ENCODE peak calls at places on chromosomes 4 and X, in six cellular contexts. H is left ventricle myocardium inferior, P is heart right ventricle, G is uterus, V is hepatocyte, F is iPS DF 6.9. N is an unnamed sample. For H3K36me3, the result is how much of the 10 kb centered on the place peaks cover.

GRCh38 chrX:54994668-54995452 is 872 bp upstream of the PFKFB1 start:
- DNase-seq in H (no peak), P (no peak), G (no peak), V (peak), F (no peak), N (no peak)

GRCh38 chrX:131366387-131366786 is 77.3 kb upstream of the IGSF1 start:
- DNase-seq in H (no peak), P (no peak), G (no peak), V (peak), F (no peak), N (no peak)

GRCh38 chr4:72378901-72379300 is 190.1 kb downstream of the ADAMTS3 start:
- DNase-seq in H (no peak), P (no peak), G (no peak), V (no peak), F (no peak), N (no peak)

GRCh38 chr4:186563761-186564160 is 8.4 kb upstream of the MTNR1A start:
- DNase-seq in H (no peak), P (no peak), G (no peak), V (no peak), F (no peak), N (no peak)

GRCh38 chrX:48806088-48806487 is 4.2 kb downstream of the HDAC6 start:
- DNase-seq in H (no peak), P (no peak), G (no peak), V (no peak), F (no peak), N (no peak)

GRCh38 chr4:99507762-99508161 is 3.1 kb upstream of the C4orf17 start:
- DNase-seq in H (no peak), P (no peak), G (no peak), V (no peak), F (no peak), N (no peak)

GRCh38 chrX:23008431-23009099 is 8.8 kb downstream of the DDX53 start:
- DNase-seq in H (no peak), P (no peak), G (no peak), V (peak), F (no peak), N (no peak)

GRCh38 chr4:21991050-21991449 is 42.5 kb upstream of the KCNIP4 start:
- DNase-seq in H (no peak), P (no peak), G (peak), V (peak), F (no peak), N (no peak)

GRCh38 chr4:26884486-26884988 is 23.9 kb downstream of the STIM2 start:
- DNase-seq in H (no peak), P (no peak), G (no peak), V (no peak), F (no peak), N (no peak)

GRCh38 chr4:577499-578450 is 1.7 kb upstream of the TMEM271 start:
- DNase-seq in H (no peak), P (no peak), G (no peak), V (peak), F (no peak), N (no peak)

GRCh38 chr4:85812776-85813175 is 337.8 kb downstream of the ARHGAP24 start:
- DNase-seq in H (no peak), P (no peak), G (no peak), V (no peak), F (no peak), N (no peak)

GRCh38 chr4:59818656-59819055 is 1381.5 kb upstream of the ADGRL3 start:
- DNase-seq in H (no peak), P (no peak), G (no peak), V (no peak), F (no peak), N (no peak)

GRCh38 chr4:38109896-38110295 is 149.7 kb downstream of the PTTG2 start:
- DNase-seq in H (no peak), P (no peak), G (no peak), V (peak), F (no peak), N (no peak)

GRCh38 chr4:155371432-155372043 is 5.2 kb downstream of the MAP9 start:
- DNase-seq in H (no peak), P (no peak), G (no peak), V (peak), F (no peak), N (no peak)

GRCh38 chr4:54440394-54441223 is 211.5 kb downstream of the PDGFRA start:
- DNase-seq in H (no peak), P (no peak), G (no peak), V (peak), F (no peak), N (no peak)

GRCh38 chr4:117093581-117093980 is 8.2 kb upstream of the TRAM1L1 start:
- DNase-seq in H (no peak), P (no peak), G (no peak), V (no peak), F (no peak), N (no peak)

GRCh38 chrX:23904096-23904495 is 3.6 kb downstream of the APOO start:
- DNase-seq in H (no peak), P (no peak), G (no peak), V (no peak), F (no peak), N (no peak)

GRCh38 chr4:115883251-115883650 is 769.8 kb upstream of the NDST4 start:
- DNase-seq in H (no peak), P (no peak), G (no peak), V (no peak), F (no peak), N (no peak)

GRCh38 chrX:104195489-104196084 is 29.3 kb downstream of the FAM199X start:
- DNase-seq in H (no peak), P (no peak), G (no peak), V (peak), F (no peak), N (no peak)

GRCh38 chrX:9899640-9900075 is 67.5 kb upstream of the CLDN34 start:
- DNase-seq in H (no peak), P (no peak), G (no peak), V (no peak), F (no peak), N (no peak)

GRCh38 chr4:52028970-52029369 is 8.8 kb upstream of the LRRC66 start:
- DNase-seq in H (no peak), P (no peak), G (no peak), V (no peak), F (no peak), N (no peak)

GRCh38 chr4:48779095-48779997 is 733 bp downstream of the FRYL start:
- DNase-seq in H (peak), P (peak), G (peak), V (peak), F (no peak), N (peak)

GRCh38 chr4:75658881-75659280 is 14.3 kb downstream of the G3BP2 start:
- DNase-seq in H (no peak), P (no peak), G (no peak), V (peak), F (no peak), N (no peak)

GRCh38 chr4:41538017-41538733 is at the start of gene LIMCH1:
- DNase-seq in H (peak), P (peak), G (peak), V (no peak), F (peak), N (peak)

GRCh38 chrX:39149761-39150160 is 348.5 kb downstream of the MID1IP1 start:
- DNase-seq in H (peak), P (peak), G (peak), V (peak), F (peak), N (peak)

GRCh38 chr4:110292994-110293744 is 94.8 kb upstream of the ELOVL6 start:
- DNase-seq in H (no peak), P (no peak), G (no peak), V (no peak), F (no peak), N (no peak)

GRCh38 chr4:120062663-120063195 is 3.9 kb downstream of the MAD2L1 start:
- DNase-seq in H (no peak), P (no peak), G (no peak), V (no peak), F (no peak), N (no peak)

GRCh38 chrX:3175659-3176438 is 134.6 kb downstream of the ARSF start:
- DNase-seq in H (no peak), P (no peak), G (no peak), V (peak), F (no peak), N (no peak)

GRCh38 chr4:134544303-134544761 is 342.7 kb upstream of the PABPC4L start:
- DNase-seq in H (no peak), P (no peak), G (no peak), V (peak), F (no peak), N (no peak)

GRCh38 chr4:86972997-86973396 is 38.2 kb downstream of the AFF1 start:
- DNase-seq in H (no peak), P (peak), G (no peak), V (peak), F (no peak), N (no peak)

DNA sequence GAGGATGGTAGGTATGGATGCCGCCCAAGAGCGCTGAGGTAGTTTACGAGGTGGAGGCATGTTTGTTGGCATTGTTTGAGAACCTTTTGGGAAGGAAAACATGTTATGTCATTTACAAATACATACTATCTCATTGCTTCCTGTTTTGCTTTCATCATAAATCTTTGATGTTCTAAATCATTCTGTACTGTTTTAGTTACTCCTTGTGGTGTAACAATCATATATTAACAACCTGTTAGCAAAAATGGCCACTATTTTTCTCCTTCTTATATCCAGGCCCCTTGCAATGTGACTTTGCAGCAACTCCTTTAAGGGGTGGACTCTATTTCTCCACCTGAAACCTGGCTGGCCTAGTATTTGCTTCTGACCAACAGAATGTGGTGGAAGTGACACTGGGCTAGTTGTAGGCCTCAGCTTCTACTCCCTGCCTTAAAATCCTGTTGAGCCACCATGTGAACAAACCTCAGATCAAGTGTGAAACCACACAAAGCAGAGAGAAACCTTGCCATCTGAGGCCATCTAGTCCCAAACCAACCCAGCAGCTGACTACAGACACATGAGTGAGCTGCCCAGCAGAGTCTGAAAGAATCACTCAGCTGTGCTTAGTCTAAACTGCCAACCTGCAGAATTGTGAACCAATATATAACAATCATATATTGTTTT is 15.8 kb upstream of the CXorf38 start:
- DNase-seq in H (no peak), P (no peak), G (no peak), V (no peak), F (no peak), N (no peak)
- H3K36me3 ChIP-seq in H (half or more), P (under half), G (under half), V (under half), F (under half), N (under half)

GRCh38 chrX:47664737-47665136 is 5.8 kb upstream of the UXT start:
- DNase-seq in H (no peak), P (no peak), G (no peak), V (no peak), F (no peak), N (no peak)

GRCh38 chrX:47658684-47659515 is at the start of gene UXT:
- DNase-seq in H (peak), P (peak), G (peak), V (peak), F (peak), N (peak)

GRCh38 chrX:47662144-47662657 is 3.2 kb upstream of the UXT start:
- DNase-seq in H (no peak), P (no peak), G (no peak), V (peak), F (no peak), N (no peak)

GRCh38 chrX:47658301-47658683 is 688 bp downstream of the UXT start:
- DNase-seq in H (no peak), P (no peak), G (no peak), V (no peak), F (peak), N (no peak)

DNA sequence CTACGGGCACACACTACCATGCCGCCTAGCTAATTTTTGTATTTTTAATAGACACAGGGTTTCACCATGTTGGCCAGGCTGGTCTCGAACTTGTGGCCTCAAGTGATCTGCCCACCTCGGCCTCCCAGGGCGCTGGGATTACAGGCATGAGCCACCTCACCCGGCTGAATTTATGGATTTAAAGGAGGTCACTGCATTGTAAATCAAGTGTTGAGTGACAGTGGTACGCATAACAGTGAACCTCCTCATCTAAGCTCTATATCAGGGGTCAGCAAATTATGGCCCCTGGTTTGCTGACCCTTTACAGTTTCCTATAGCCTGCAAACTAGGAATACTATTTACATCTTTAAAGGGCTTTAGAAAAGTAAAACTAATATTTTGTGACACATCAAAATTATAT is 2.6 kb upstream of the UXT start:
- DNase-seq in H (no peak), P (no peak), G (no peak), V (no peak), F (no peak), N (no peak)
- H3K27ac ChIP-seq in H (no peak), P (no peak), G (no peak), V (peak), F (no peak), N (no peak)

GRCh38 chr4:168360271-168360670 is 41.7 kb upstream of the DDX60 start:
- DNase-seq in H (no peak), P (no peak), G (no peak), V (no peak), F (no peak), N (no peak)
- H3K36me3 ChIP-seq in H (under half), P (under half), G (under half), V (under half), F (under half), N (under half)

GRCh38 chr4:2483237-2483636 is 14.3 kb downstream of the RNF4 start:
- DNase-seq in H (no peak), P (no peak), G (no peak), V (no peak), F (no peak), N (no peak)
- H3K27ac ChIP-seq in H (peak), P (peak), G (peak), V (no peak), F (no peak), N (no peak)

GRCh38 chr4:17490575-17491059 is 21.3 kb downstream of the QDPR start:
- DNase-seq in H (no peak), P (no peak), G (no peak), V (peak), F (no peak), N (no peak)

GRCh38 chr4:17489123-17489522 is 22.8 kb downstream of the QDPR start:
- DNase-seq in H (no peak), P (no peak), G (no peak), V (no peak), F (no peak), N (no peak)

GRCh38 chr4:17491196-17491595 is 20.7 kb downstream of the QDPR start:
- DNase-seq in H (no peak), P (no peak), G (no peak), V (no peak), F (no peak), N (no peak)

GRCh38 chr4:17492058-17492741 is 19.7 kb downstream of the QDPR start:
- DNase-seq in H (no peak), P (no peak), G (no peak), V (no peak), F (no peak), N (no peak)

DNA sequence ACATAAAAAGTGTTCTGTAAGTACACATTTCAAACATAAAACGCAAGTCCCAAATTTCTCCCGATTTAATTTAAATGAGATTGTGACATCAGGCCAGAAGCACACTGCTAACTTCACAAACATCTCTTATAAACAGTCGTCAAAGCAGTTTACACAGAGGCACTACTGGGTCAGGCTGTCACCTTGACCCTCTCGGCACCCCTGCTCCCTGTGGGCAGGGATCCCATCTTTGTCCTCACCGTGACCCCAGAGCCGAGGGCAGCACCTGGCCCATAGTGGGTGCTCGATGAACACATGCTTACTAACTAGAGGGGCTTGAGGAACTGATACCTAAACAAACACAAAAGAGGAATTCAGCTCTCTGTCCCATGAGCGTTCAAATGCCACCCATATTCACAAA is 22.2 kb downstream of the QDPR start:
- DNase-seq in H (no peak), P (no peak), G (no peak), V (no peak), F (no peak), N (no peak)
- H3K36me3 ChIP-seq in H (half or more), P (under half), G (under half), V (under half), F (under half), N (under half)

DNA sequence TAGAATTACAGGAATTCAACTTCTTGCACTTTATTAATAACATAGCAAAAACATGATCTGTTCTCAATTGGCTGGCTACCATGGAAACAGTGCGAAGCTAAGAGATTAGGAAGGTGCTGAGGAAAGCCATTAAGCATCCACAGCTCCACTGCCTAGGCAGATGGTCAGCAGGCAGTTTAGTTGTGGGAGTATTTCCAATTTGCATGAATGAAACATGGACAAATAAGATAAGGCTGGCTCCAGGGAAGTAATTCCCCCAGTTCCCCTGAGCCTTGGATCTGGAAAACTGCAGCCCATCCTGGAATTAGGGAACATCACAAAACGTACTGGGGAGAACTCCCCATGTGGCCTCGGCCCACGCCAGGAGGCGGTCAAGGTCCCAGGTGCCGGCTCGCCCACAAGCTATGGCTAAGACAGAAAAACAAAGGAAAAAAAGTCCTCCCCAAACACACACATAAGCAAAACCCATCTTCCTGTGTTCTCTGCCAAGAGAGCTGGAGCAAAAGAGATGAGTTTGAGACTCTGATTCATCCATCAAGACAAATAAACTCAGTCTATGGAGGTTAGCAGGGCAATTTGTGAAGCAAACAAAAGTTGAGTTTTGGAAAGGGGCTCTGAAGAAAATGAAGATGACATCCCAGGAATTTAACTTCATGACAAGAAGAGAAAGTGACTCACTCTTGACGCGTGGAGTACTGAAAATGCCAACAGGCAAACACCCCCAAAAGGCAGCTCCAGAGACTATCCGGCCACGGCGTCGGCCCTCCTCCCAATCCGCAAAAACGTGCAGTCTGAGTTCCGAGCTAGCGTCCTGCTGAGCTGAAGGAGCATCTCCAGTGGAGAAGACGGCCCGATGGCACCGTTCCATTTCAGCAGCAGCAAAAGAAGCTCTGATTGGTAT is 45.1 kb downstream of the IGFBP7 start:
- DNase-seq in H (peak), P (peak), G (peak), V (no peak), F (no peak), N (peak)
- H3K27ac ChIP-seq in H (peak), P (peak), G (peak), V (no peak), F (no peak), N (peak)

DNA sequence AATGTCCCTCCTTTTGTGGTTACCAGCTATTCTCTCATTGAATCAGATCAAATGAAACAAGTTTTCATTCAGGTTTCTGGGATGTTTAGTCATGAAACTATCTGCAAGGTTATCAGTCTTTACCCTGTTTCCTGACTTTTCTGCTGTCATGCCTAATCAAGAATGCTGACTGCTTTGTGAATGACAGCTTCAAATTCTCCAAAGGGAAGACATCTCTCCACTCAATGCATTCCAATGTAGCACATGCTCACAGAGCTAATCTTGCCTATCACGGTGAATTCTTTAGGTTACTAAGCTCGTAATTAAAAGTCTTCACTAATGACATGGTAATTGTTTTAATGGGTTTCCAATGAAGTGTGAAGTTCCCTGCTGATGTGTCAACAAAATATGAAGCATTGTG is 1068.5 kb downstream of the PCDH7 start:
- DNase-seq in H (no peak), P (no peak), G (no peak), V (no peak), F (no peak), N (no peak)
- H3K36me3 ChIP-seq in H (under half), P (under half), G (under half), V (under half), F (under half), N (under half)

N was measured in aorta.